ENCODE peak calls at places on chromosomes 5 and 9, in nine cellular contexts. G is HCT116, V is PC-3, U is GM23248, N is hepatocyte, B is MM.1S, E is neural progenitor cell, O is SK-N-SH, P is GM23338. Z is an unnamed sample.
A peak's percentile ranks its signal among the peaks of the same experiment; 100 is the strongest.

GRCh38 chr5:150410524-150411244 is 2.0 kb downstream of the CD74 start:
- DNase-seq in B (peak; percentile 80), V (peak; percentile 64), E (peak; percentile 87), U (peak; percentile 87), O (peak; percentile 80), P (peak; percentile 86), G (peak; percentile 49), N (peak; percentile 86), Z (peak; percentile 96)

GRCh38 chr5:74885170-74885569 is 19.0 kb upstream of the FAM169A start:
- DNase-seq in B (no peak), P (no peak), N (no peak), U (no peak), V (no peak), G (no peak), O (no peak), E (no peak), Z (no peak)

GRCh38 chr9:33025572-33026347 is 687 bp downstream of the DNAJA1 start:
- DNase-seq in B (peak; percentile 74), U (peak; percentile 72), O (peak; percentile 91), V (peak; percentile 46), P (peak; percentile 86), G (no peak), N (peak; percentile 83), E (peak; percentile 87), Z (peak; percentile 76)

GRCh38 chr5:141496038-141496437 is 7.2 kb downstream of the PCDHGC5 start:
- DNase-seq in B (no peak), P (peak; percentile 45), E (no peak), U (no peak), V (no peak), G (no peak), N (no peak), O (no peak), Z (no peak)

GRCh38 chr9:136512651-136513066 is 29.8 kb upstream of the SEC16A start:
- DNase-seq in U (peak; percentile 34), P (peak; percentile 39), G (no peak), V (no peak), N (no peak), O (peak; percentile 89), B (no peak), E (no peak), Z (peak; percentile 33)

GRCh38 chr5:174636081-174636480 is 88.3 kb upstream of the MSX2 start:
- DNase-seq in E (no peak), O (no peak), N (no peak), B (peak; percentile 18), G (no peak), U (no peak), P (no peak), V (no peak), Z (no peak)

GRCh38 chr9:79817469-79818004 is 245.8 kb downstream of the TLE4 start:
- DNase-seq in G (no peak), B (peak; percentile 55), P (peak; percentile 33), V (no peak), N (no peak), O (no peak), E (peak; percentile 21), U (no peak), Z (no peak)

GRCh38 chr5:31161772-31162171 is 31.7 kb upstream of the CDH6 start:
- DNase-seq in N (peak; percentile 53), B (no peak), V (peak; percentile 13), E (peak; percentile 85), G (no peak), O (no peak), P (peak; percentile 52), U (peak; percentile 0), Z (no peak)

GRCh38 chr5:96470825-96471224 is 37.8 kb upstream of the PCSK1 start:
- DNase-seq in G (no peak), E (peak; percentile 30), N (no peak), V (no peak), B (no peak), O (no peak), P (peak; percentile 50), U (no peak), Z (no peak)

GRCh38 chr5:96478983-96479382 is 45.9 kb upstream of the PCSK1 start:
- DNase-seq in N (no peak), P (no peak), O (no peak), E (no peak), B (no peak), V (no peak), G (no peak), U (no peak), Z (no peak)

GRCh38 chr5:96474073-96474472 is 41.0 kb upstream of the PCSK1 start:
- DNase-seq in O (no peak), U (no peak), B (no peak), P (no peak), N (no peak), G (no peak), V (no peak), E (no peak), Z (no peak)

GRCh38 chr5:96481396-96481795 is 48.3 kb upstream of the PCSK1 start:
- DNase-seq in U (peak; percentile 51), P (no peak), E (no peak), G (no peak), O (no peak), V (no peak), B (no peak), N (no peak), Z (no peak)

DNA sequence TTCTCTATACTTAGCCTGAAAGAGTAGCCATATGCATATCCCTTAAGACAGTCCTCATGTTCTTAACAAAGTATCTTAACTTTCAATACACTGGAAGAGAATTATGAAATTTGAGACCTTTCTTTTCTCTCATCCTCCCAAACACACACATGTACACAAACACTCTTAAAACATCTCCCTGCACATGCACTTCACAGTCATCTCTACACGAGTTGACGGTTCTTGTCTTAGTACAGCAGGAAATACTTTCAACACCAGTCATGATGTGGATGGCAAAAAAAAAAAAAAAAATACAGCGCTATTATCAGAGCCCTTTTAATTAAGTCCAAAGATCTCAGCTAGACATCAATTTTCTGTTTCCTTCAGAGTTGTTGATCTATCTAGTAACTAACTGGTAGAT is 43.6 kb upstream of the PCSK1 start:
- DNase-seq in N (no peak), B (no peak), G (no peak), E (no peak), V (no peak), U (peak; percentile 54), P (no peak), O (no peak), Z (no peak)
- H2AFZ ChIP-seq in N (no peak overlapping the region), B (no peak overlapping the region), G (no peak overlapping the region), E (no peak overlapping the region), V (no peak overlapping the region), U (no peak overlapping the region), P (no peak overlapping the region), O (no peak overlapping the region), Z (no peak overlapping the region)

GRCh38 chr9:113907282-113907681 is 31.2 kb downstream of the ZNF618 start:
- DNase-seq in U (no peak), E (no peak), P (no peak), O (no peak), N (no peak), G (no peak), B (no peak), V (no peak), Z (no peak)
- H4K20me1 ChIP-seq in U (no peaks in the 10 kb centered on the region), E (peaks cover 55% of the 10 kb centered on the region), P (peaks cover 23% of the 10 kb centered on the region), O (peaks cover 41% of the 10 kb centered on the region), N (peaks cover 7% of the 10 kb centered on the region), G (no peaks in the 10 kb centered on the region), B (no peaks in the 10 kb centered on the region), V (no peaks in the 10 kb centered on the region), Z (no peaks in the 10 kb centered on the region)

GRCh38 chr5:61311836-61312808 is 19.9 kb upstream of the ZSWIM6 start:
- DNase-seq in P (no peak), G (no peak), E (no peak), U (peak; percentile 65), V (peak; percentile 95), B (no peak), O (no peak), N (no peak), Z (no peak)
- TF ChIP-seq EZH2phosphoT487 in P (no peak), G (no peak), E (no peak), U (no peak), V (no peak), B (no peak), O (no peak), N (no peak), Z (no peak)

GRCh38 chr5:177126771-177127170 is 6.8 kb upstream of the NSD1 start:
- DNase-seq in E (no peak), V (no peak), O (no peak), G (no peak), B (no peak), P (no peak), N (no peak), U (no peak), Z (no peak)

GRCh38 chr5:177130211-177131018 is 3.2 kb upstream of the NSD1 start:
- DNase-seq in P (peak; percentile 60), V (peak; percentile 1), N (no peak), U (peak; percentile 60), O (no peak), E (no peak), G (no peak), B (no peak), Z (no peak)

GRCh38 chr5:177131019-177131320 is 2.6 kb upstream of the NSD1 start:
- DNase-seq in E (no peak), N (no peak), B (no peak), V (no peak), U (no peak), P (no peak), O (no peak), G (no peak), Z (no peak)

GRCh38 chr5:177129206-177129605 is 4.4 kb upstream of the NSD1 start:
- DNase-seq in O (no peak), N (no peak), G (no peak), P (no peak), E (no peak), V (peak; percentile 0), B (no peak), U (no peak), Z (no peak)

DNA sequence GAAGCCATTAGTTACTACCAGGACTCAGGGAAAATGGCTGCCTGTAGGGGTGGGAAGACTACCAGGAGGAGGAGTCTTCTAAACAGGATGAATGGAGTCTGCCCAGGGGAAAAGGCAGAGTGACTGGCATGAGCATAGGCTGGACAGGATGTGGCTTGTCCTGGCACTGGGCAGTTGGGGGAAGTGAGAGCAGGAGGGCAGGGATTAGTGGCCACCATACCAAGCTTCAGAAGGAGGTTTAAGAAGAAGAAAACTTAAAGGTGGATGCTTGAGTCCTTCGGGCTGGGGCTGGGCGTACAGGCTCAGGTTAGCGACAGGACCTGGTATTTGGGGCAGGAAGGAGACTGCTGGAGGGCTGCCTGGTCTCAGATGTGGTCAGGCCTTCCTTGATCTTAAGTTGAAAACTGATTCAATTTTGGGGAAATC is 5.0 kb upstream of the NSD1 start:
- DNase-seq in P (no peak), E (no peak), B (no peak), G (no peak), U (peak; percentile 26), V (peak; percentile 1), N (no peak), O (no peak), Z (no peak)
- H2AFZ ChIP-seq in P (no peak overlapping the region), E (no peak overlapping the region), B (no peak overlapping the region), G (peak overlapping the region; percentile 80), U (peak overlapping the region; percentile 72), V (no peak overlapping the region), N (no peak overlapping the region), O (peak overlapping the region; percentile 39), Z (peak overlapping the region; percentile 40)

DNA sequence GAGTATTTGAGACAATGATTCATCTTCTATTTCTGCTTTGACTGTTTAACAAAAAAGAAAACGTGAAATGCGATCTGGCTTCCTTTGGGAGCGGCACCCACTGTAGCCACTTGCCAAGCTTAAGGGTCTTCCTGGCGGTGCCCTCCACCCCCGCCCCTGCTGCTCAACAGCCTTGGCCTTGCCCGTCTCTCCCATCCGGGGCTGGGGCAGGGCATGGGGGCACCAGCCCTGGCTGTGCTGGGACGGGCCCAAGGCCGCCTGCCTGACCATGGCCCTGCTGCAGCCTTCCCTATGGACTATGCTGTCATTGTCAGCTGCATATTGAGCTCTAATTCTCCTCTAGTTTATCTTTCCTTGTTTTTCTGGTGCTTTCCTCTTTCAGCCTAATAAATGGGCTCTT is 115.8 kb upstream of the CACNA1B start:
- DNase-seq in O (no peak), B (no peak), N (no peak), V (no peak), P (no peak), U (no peak), E (no peak), G (no peak), Z (no peak)
- H4K20me1 ChIP-seq in O (no peaks in the 10 kb centered on the region), B (no peaks in the 10 kb centered on the region), N (no peaks in the 10 kb centered on the region), V (no peaks in the 10 kb centered on the region), P (peaks cover 19% of the 10 kb centered on the region), U (no peaks in the 10 kb centered on the region), E (peaks cover 20% of the 10 kb centered on the region), G (no peaks in the 10 kb centered on the region), Z (no peaks in the 10 kb centered on the region)